ENCODE peak calls at places on chromosomes 4 and X, in five cellular contexts. One of them, this sample, is unnamed.

GRCh38 chrX:7132335-7133035 is 15.0 kb upstream of the STS start:
- DNase-seq in HepG2: peak; percentile 80
- DNase-seq in GM12878: no peak
- DNase-seq in SK-N-SH: no peak
- DNase-seq in H1: peak; percentile 43
- DNase-seq in this sample: no peak

GRCh38 chr4:53763813-53764597 is 172.7 kb upstream of the LNX1 start:
- DNase-seq in HepG2: no peak
- DNase-seq in GM12878: no peak
- DNase-seq in SK-N-SH: peak; percentile 41
- DNase-seq in H1: no peak
- DNase-seq in this sample: no peak

GRCh38 chr4:52199574-52200338 is 148.7 kb downstream of the SPATA18 start:
- DNase-seq in HepG2: peak; percentile 10
- DNase-seq in GM12878: no peak
- DNase-seq in SK-N-SH: no peak
- DNase-seq in H1: no peak
- DNase-seq in this sample: peak; percentile 36

GRCh38 chr4:85209161-85209560 is 242.7 kb upstream of the WDFY3 start:
- DNase-seq in HepG2: no peak
- DNase-seq in GM12878: no peak
- DNase-seq in SK-N-SH: no peak
- DNase-seq in H1: no peak
- DNase-seq in this sample: no peak

GRCh38 chrX:30659421-30659820 is 6.2 kb downstream of the GK start:
- DNase-seq in HepG2: no peak
- DNase-seq in GM12878: no peak
- DNase-seq in SK-N-SH: no peak
- DNase-seq in H1: no peak
- DNase-seq in this sample: no peak

GRCh38 chr4:47221721-47222120 is 190.4 kb downstream of the GABRB1 start:
- DNase-seq in HepG2: no peak
- DNase-seq in GM12878: no peak
- DNase-seq in SK-N-SH: no peak
- DNase-seq in H1: no peak
- DNase-seq in this sample: no peak

GRCh38 chr4:5746250-5746649 is 35.2 kb downstream of the EVC start:
- DNase-seq in HepG2: no peak
- DNase-seq in GM12878: no peak
- DNase-seq in SK-N-SH: no peak
- DNase-seq in H1: no peak
- DNase-seq in this sample: no peak

GRCh38 chrX:418927-419729 is 32.4 kb upstream of the PPP2R3B start:
- DNase-seq in HepG2: no peak
- DNase-seq in GM12878: no peak
- DNase-seq in SK-N-SH: no peak
- DNase-seq in H1: no peak
- DNase-seq in this sample: no peak

GRCh38 chr4:53012738-53013137 is 150.6 kb downstream of the RASL11B start:
- DNase-seq in HepG2: no peak
- DNase-seq in GM12878: no peak
- DNase-seq in SK-N-SH: peak; percentile 27
- DNase-seq in H1: no peak
- DNase-seq in this sample: no peak

GRCh38 chr4:185396724-185397402 is at the start of gene ANKRD37:
- DNase-seq in HepG2: peak; percentile 68
- DNase-seq in GM12878: no peak
- DNase-seq in SK-N-SH: peak; percentile 43
- DNase-seq in H1: no peak
- DNase-seq in this sample: peak; percentile 67

GRCh38 chr4:58359590-58359989 is 1249.4 kb upstream of the IGFBP7 start:
- DNase-seq in HepG2: no peak
- DNase-seq in GM12878: no peak
- DNase-seq in SK-N-SH: no peak
- DNase-seq in H1: no peak
- DNase-seq in this sample: no peak

GRCh38 chr4:16608123-16608522 is 290.3 kb downstream of the LDB2 start:
- DNase-seq in HepG2: no peak
- DNase-seq in GM12878: no peak
- DNase-seq in SK-N-SH: no peak
- DNase-seq in H1: no peak
- DNase-seq in this sample: no peak

GRCh38 chr4:1414831-1415680 is 8.8 kb upstream of the NKX1-1 start:
- DNase-seq in HepG2: no peak
- DNase-seq in GM12878: no peak
- DNase-seq in SK-N-SH: peak; percentile 62
- DNase-seq in H1: no peak
- DNase-seq in this sample: peak; percentile 3

GRCh38 chrX:50635811-50636365 is 165.3 kb upstream of the DGKK start:
- DNase-seq in HepG2: no peak
- DNase-seq in GM12878: no peak
- DNase-seq in SK-N-SH: peak; percentile 22
- DNase-seq in H1: no peak
- DNase-seq in this sample: no peak

GRCh38 chr4:8396762-8397406 is 43.6 kb downstream of the ACOX3 start:
- DNase-seq in HepG2: no peak
- DNase-seq in GM12878: no peak
- DNase-seq in SK-N-SH: no peak
- DNase-seq in H1: no peak
- DNase-seq in this sample: no peak

GRCh38 chr4:63269156-63269555 is 1140.1 kb downstream of the TECRL start:
- DNase-seq in HepG2: no peak
- DNase-seq in GM12878: no peak
- DNase-seq in SK-N-SH: no peak
- DNase-seq in H1: no peak
- DNase-seq in this sample: no peak

GRCh38 chr4:82890602-82890912 is 396 bp downstream of the SEC31A start:
- DNase-seq in HepG2: no peak
- DNase-seq in GM12878: no peak
- DNase-seq in SK-N-SH: no peak
- DNase-seq in H1: no peak
- DNase-seq in this sample: no peak

GRCh38 chrX:153216926-153217325 is 37.8 kb downstream of the MAGEA1 start:
- DNase-seq in HepG2: no peak
- DNase-seq in GM12878: no peak
- DNase-seq in SK-N-SH: no peak
- DNase-seq in H1: no peak
- DNase-seq in this sample: no peak

GRCh38 chr4:31068257-31069075 is 348.3 kb downstream of the PCDH7 start:
- DNase-seq in HepG2: no peak
- DNase-seq in GM12878: no peak
- DNase-seq in SK-N-SH: no peak
- DNase-seq in H1: no peak
- DNase-seq in this sample: no peak

GRCh38 chr4:142983111-142983510 is 137.0 kb upstream of the INPP4B start:
- DNase-seq in HepG2: no peak
- DNase-seq in GM12878: no peak
- DNase-seq in SK-N-SH: no peak
- DNase-seq in H1: no peak
- DNase-seq in this sample: no peak

GRCh38 chr4:176753049-176753448 is 39.7 kb downstream of the VEGFC start:
- DNase-seq in HepG2: no peak
- DNase-seq in GM12878: no peak
- DNase-seq in SK-N-SH: no peak
- DNase-seq in H1: no peak
- DNase-seq in this sample: no peak

GRCh38 chr4:118772149-118773081 is 63.5 kb downstream of the SEC24D start:
- DNase-seq in HepG2: peak; percentile 18
- DNase-seq in GM12878: no peak
- DNase-seq in SK-N-SH: no peak
- DNase-seq in H1: no peak
- DNase-seq in this sample: peak; percentile 51

GRCh38 chrX:49266536-49267445 is 2.3 kb upstream of the FOXP3 start:
- DNase-seq in HepG2: no peak
- DNase-seq in GM12878: no peak
- DNase-seq in SK-N-SH: no peak
- DNase-seq in H1: no peak
- DNase-seq in this sample: no peak

GRCh38 chr4:70651864-70652506 is 14.3 kb downstream of the JCHAIN start:
- DNase-seq in HepG2: peak; percentile 27
- DNase-seq in GM12878: no peak
- DNase-seq in SK-N-SH: peak; percentile 24
- DNase-seq in H1: no peak
- DNase-seq in this sample: no peak

GRCh38 chrX:101080326-101080725 is 1.6 kb downstream of the TMEM35A start:
- DNase-seq in HepG2: no peak
- DNase-seq in GM12878: no peak
- DNase-seq in SK-N-SH: no peak
- DNase-seq in H1: no peak
- DNase-seq in this sample: no peak

GRCh38 chr4:53720776-53721175 is 129.5 kb upstream of the LNX1 start:
- DNase-seq in HepG2: no peak
- DNase-seq in GM12878: no peak
- DNase-seq in SK-N-SH: no peak
- DNase-seq in H1: no peak
- DNase-seq in this sample: no peak

GRCh38 chr4:183409463-183409862 is 35.0 kb upstream of the CDKN2AIP start:
- DNase-seq in HepG2: peak; percentile 62
- DNase-seq in GM12878: no peak
- DNase-seq in SK-N-SH: no peak
- DNase-seq in H1: no peak
- DNase-seq in this sample: no peak

GRCh38 chrX:84469226-84469625 is 33.0 kb downstream of the HDX start:
- DNase-seq in HepG2: no peak
- DNase-seq in GM12878: no peak
- DNase-seq in SK-N-SH: peak; percentile 18
- DNase-seq in H1: no peak
- DNase-seq in this sample: peak; percentile 42

GRCh38 chrX:85836868-85837267 is 210.5 kb downstream of the CHM start:
- DNase-seq in HepG2: no peak
- DNase-seq in GM12878: no peak
- DNase-seq in SK-N-SH: no peak
- DNase-seq in H1: no peak
- DNase-seq in this sample: no peak

GRCh38 chr4:104395219-104395618 is 99.5 kb downstream of the CXXC4 start:
- DNase-seq in HepG2: no peak
- DNase-seq in GM12878: no peak
- DNase-seq in SK-N-SH: no peak
- DNase-seq in H1: no peak
- DNase-seq in this sample: no peak
- TF ChIP-seq JUND in HepG2: no peak
- TF ChIP-seq JUND in GM12878: no peak
- TF ChIP-seq JUND in SK-N-SH: no peak
- TF ChIP-seq JUND in H1: no peak
- TF ChIP-seq JUND in this sample: no peak

GRCh38 chr4:26434030-26434639 is 56.1 kb downstream of the CCKAR start:
- DNase-seq in HepG2: no peak
- DNase-seq in GM12878: no peak
- DNase-seq in SK-N-SH: no peak
- DNase-seq in H1: no peak
- DNase-seq in this sample: no peak
- TF ChIP-seq JUND in HepG2: no peak
- TF ChIP-seq JUND in GM12878: no peak
- TF ChIP-seq JUND in SK-N-SH: no peak
- TF ChIP-seq JUND in H1: no peak
- TF ChIP-seq JUND in this sample: no peak

DNA sequence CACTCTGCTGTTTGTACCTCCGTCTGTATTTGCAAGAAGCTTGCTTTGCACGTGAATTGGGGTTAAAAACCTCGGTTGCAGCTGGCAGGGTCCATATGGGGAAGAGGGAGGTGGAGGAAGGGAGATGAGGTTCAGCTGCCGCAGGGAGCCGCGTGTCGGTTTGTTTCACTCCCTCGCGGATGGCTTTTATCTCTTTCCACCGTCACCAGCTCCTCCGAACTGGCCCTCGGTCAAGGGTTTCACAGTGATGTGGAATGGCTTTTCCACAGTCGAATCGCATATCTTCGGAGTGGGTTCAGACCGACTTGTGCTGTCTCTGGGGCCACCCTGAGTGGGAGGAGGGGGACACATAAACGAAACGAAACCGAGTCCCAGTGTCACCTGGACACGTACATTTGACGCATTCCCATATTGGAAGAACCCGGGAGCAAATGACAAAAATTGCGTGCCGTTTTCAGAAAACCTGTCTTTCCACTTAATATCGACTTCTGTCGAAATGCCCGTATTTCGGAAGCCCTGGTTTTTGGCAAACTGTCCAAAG is 929 bp downstream of the ZBTB33 start:
- DNase-seq in HepG2: peak; percentile 3
- DNase-seq in GM12878: no peak
- DNase-seq in SK-N-SH: peak; percentile 40
- DNase-seq in H1: no peak
- DNase-seq in this sample: peak; percentile 9
- TF ChIP-seq JUND in HepG2: no peak
- TF ChIP-seq JUND in GM12878: no peak
- TF ChIP-seq JUND in SK-N-SH: no peak
- TF ChIP-seq JUND in H1: no peak
- TF ChIP-seq JUND in this sample: no peak

DNA sequence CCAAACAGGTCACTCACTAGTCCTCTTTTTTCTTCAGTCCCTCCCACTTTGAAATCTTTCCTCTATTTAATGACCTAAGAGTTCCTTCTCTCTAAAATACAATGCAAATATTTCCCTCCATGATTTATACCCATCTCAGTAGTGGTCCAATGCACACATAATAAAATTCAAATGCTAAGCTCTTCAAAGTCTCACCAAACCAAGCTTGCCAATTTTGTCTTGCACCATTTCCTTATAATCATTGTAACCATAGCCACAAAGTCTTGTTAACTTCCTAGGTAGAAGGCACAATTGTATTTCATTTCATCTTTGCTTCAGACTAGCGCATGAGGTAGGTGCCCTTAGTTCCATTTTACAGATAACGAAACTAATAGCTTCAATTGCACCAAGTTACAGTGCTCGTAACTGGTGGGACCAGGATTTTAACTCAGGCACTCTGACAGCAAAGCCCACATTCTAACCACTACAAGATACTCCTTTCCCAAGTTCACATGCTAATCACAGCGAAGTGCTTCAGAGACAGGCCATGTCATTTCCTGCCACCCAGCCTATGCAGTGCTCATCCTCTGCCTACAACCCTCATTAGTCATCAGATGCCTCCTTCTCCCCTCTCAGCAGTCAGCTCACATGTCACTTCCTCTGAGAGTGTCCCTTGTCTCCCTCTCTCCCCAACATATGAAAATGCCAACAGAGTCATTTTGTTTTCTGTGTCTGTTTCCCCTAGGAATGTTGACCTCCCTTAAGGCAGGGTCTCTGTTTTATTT is 66.9 kb upstream of the PPARGC1A start:
- DNase-seq in HepG2: no peak
- DNase-seq in GM12878: no peak
- DNase-seq in SK-N-SH: no peak
- DNase-seq in H1: no peak
- DNase-seq in this sample: no peak
- TF ChIP-seq JUND in HepG2: no peak
- TF ChIP-seq JUND in GM12878: no peak
- TF ChIP-seq JUND in SK-N-SH: no peak
- TF ChIP-seq JUND in H1: no peak
- TF ChIP-seq JUND in this sample: no peak

DNA sequence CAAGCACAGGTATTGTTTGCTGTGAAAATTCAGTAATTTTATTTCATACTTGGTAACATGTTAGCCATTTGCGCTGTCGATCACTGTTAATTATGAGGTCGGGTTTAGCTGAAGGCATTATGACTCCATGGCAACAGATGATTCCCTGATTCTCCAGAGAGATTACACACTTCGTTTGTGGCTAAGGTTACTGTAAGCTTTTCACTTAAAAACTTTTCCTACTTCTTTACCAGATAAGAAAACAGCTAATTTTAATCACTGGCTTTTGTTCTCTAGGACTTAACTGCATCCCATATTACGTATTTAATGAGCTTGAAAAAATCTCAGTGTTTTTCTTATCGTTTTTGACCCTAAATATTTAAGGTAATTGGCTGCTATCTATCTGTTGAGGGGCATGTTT is 2.1 kb downstream of the GSTCD start:
- DNase-seq in HepG2: no peak
- DNase-seq in GM12878: no peak
- DNase-seq in SK-N-SH: peak; percentile 38
- DNase-seq in H1: no peak
- DNase-seq in this sample: no peak
- TF ChIP-seq JUND in HepG2: no peak
- TF ChIP-seq JUND in GM12878: no peak
- TF ChIP-seq JUND in SK-N-SH: no peak
- TF ChIP-seq JUND in H1: no peak
- TF ChIP-seq JUND in this sample: no peak

This sample was measured in T47D.